ENCODE peak calls at places on chromosomes 7 and 10, in nine cellular contexts. One of them, this sample, is unnamed.
A peak's percentile ranks its signal among the peaks of the same experiment; 100 is the strongest.

GRCh38 chr10:71829171-71829570 is 21.9 kb downstream of the PSAP start:
- DNase-seq in uterus: no peak
- DNase-seq in spleen: peak; percentile 83
- DNase-seq in transverse colon: no peak
- DNase-seq in H1: no peak
- DNase-seq in stomach: no peak
- DNase-seq in vagina: no peak
- DNase-seq in IMR-90: no peak
- DNase-seq in lower leg skin: peak; percentile 86
- DNase-seq in this sample: no peak

GRCh38 chr7:26346611-26347200 is 55.0 kb downstream of the SNX10 start:
- DNase-seq in IMR-90: peak; percentile 2
- DNase-seq in lower leg skin: no peak
- DNase-seq in stomach: no peak
- DNase-seq in uterus: peak; percentile 37
- DNase-seq in transverse colon: peak; percentile 47
- DNase-seq in spleen: no peak
- DNase-seq in H1: no peak
- DNase-seq in vagina: no peak
- DNase-seq in this sample: peak; percentile 91

GRCh38 chr7:15972767-15973362 is 286.4 kb upstream of the MEOX2 start:
- DNase-seq in stomach: no peak
- DNase-seq in H1: no peak
- DNase-seq in lower leg skin: no peak
- DNase-seq in uterus: no peak
- DNase-seq in spleen: no peak
- DNase-seq in transverse colon: peak; percentile 8
- DNase-seq in vagina: no peak
- DNase-seq in IMR-90: peak; percentile 29
- DNase-seq in this sample: no peak

GRCh38 chr7:322111-322671 is 32.2 kb downstream of the FOXL3 start:
- DNase-seq in stomach: peak; percentile 94
- DNase-seq in lower leg skin: no peak
- DNase-seq in vagina: no peak
- DNase-seq in IMR-90: peak; percentile 3
- DNase-seq in H1: peak; percentile 27
- DNase-seq in spleen: peak; percentile 95
- DNase-seq in transverse colon: peak; percentile 92
- DNase-seq in uterus: peak; percentile 75
- DNase-seq in this sample: peak; percentile 79

GRCh38 chr10:98920807-98921206 is 314.8 kb downstream of the HPSE2 start:
- DNase-seq in stomach: no peak
- DNase-seq in transverse colon: no peak
- DNase-seq in IMR-90: peak; percentile 84
- DNase-seq in uterus: no peak
- DNase-seq in lower leg skin: no peak
- DNase-seq in spleen: no peak
- DNase-seq in vagina: no peak
- DNase-seq in H1: no peak
- DNase-seq in this sample: no peak

GRCh38 chr7:6655636-6656385 is 18.7 kb downstream of the ZNF316 start:
- DNase-seq in transverse colon: no peak
- DNase-seq in lower leg skin: peak; percentile 78
- DNase-seq in H1: no peak
- DNase-seq in stomach: peak; percentile 16
- DNase-seq in vagina: no peak
- DNase-seq in spleen: no peak
- DNase-seq in IMR-90: no peak
- DNase-seq in uterus: no peak
- DNase-seq in this sample: no peak

GRCh38 chr10:68550747-68551411 is 9.3 kb upstream of the TET1 start:
- DNase-seq in stomach: peak; percentile 59
- DNase-seq in lower leg skin: no peak
- DNase-seq in vagina: no peak
- DNase-seq in IMR-90: peak; percentile 82
- DNase-seq in spleen: no peak
- DNase-seq in H1: peak; percentile 59
- DNase-seq in uterus: peak; percentile 26
- DNase-seq in transverse colon: peak; percentile 60
- DNase-seq in this sample: no peak

GRCh38 chr7:131026297-131027003 is 292.4 kb upstream of the KLF14 start:
- DNase-seq in vagina: no peak
- DNase-seq in spleen: no peak
- DNase-seq in stomach: no peak
- DNase-seq in IMR-90: peak; percentile 77
- DNase-seq in transverse colon: no peak
- DNase-seq in lower leg skin: no peak
- DNase-seq in H1: no peak
- DNase-seq in uterus: no peak
- DNase-seq in this sample: no peak

GRCh38 chr7:85102813-85103350 is 84.0 kb downstream of the SEMA3D start:
- DNase-seq in spleen: no peak
- DNase-seq in lower leg skin: no peak
- DNase-seq in IMR-90: peak; percentile 63
- DNase-seq in stomach: no peak
- DNase-seq in vagina: no peak
- DNase-seq in H1: no peak
- DNase-seq in uterus: no peak
- DNase-seq in transverse colon: no peak
- DNase-seq in this sample: no peak

GRCh38 chr10:43292745-43293676 is 26.1 kb upstream of the RASGEF1A start:
- DNase-seq in stomach: peak; percentile 61
- DNase-seq in IMR-90: peak; percentile 41
- DNase-seq in uterus: peak; percentile 51
- DNase-seq in H1: no peak
- DNase-seq in lower leg skin: peak; percentile 88
- DNase-seq in transverse colon: peak; percentile 65
- DNase-seq in spleen: no peak
- DNase-seq in vagina: no peak
- DNase-seq in this sample: peak; percentile 52

GRCh38 chr10:100985336-100985735 is 2.0 kb downstream of the MRPL43 start:
- DNase-seq in lower leg skin: peak; percentile 58
- DNase-seq in H1: no peak
- DNase-seq in spleen: peak; percentile 27
- DNase-seq in stomach: no peak
- DNase-seq in IMR-90: no peak
- DNase-seq in vagina: no peak
- DNase-seq in uterus: no peak
- DNase-seq in transverse colon: no peak
- DNase-seq in this sample: no peak

GRCh38 chr7:90726120-90726519 is 130.0 kb downstream of the CDK14 start:
- DNase-seq in stomach: no peak
- DNase-seq in H1: no peak
- DNase-seq in lower leg skin: no peak
- DNase-seq in uterus: no peak
- DNase-seq in vagina: no peak
- DNase-seq in IMR-90: peak; percentile 46
- DNase-seq in transverse colon: no peak
- DNase-seq in spleen: no peak
- DNase-seq in this sample: no peak

GRCh38 chr7:1555046-1555812 is 776 bp downstream of the TMEM184A start:
- DNase-seq in spleen: no peak
- DNase-seq in stomach: peak; percentile 67
- DNase-seq in transverse colon: peak; percentile 89
- DNase-seq in H1: no peak
- DNase-seq in vagina: no peak
- DNase-seq in IMR-90: peak; percentile 89
- DNase-seq in uterus: peak; percentile 55
- DNase-seq in lower leg skin: no peak
- DNase-seq in this sample: peak; percentile 84

GRCh38 chr7:1557771-1558170 is 1.8 kb upstream of the TMEM184A start:
- DNase-seq in uterus: no peak
- DNase-seq in IMR-90: no peak
- DNase-seq in H1: no peak
- DNase-seq in vagina: no peak
- DNase-seq in lower leg skin: no peak
- DNase-seq in transverse colon: no peak
- DNase-seq in stomach: no peak
- DNase-seq in spleen: no peak
- DNase-seq in this sample: peak; percentile 52

GRCh38 chr7:1554332-1555045 is 1.5 kb downstream of the TMEM184A start:
- DNase-seq in stomach: no peak
- DNase-seq in lower leg skin: no peak
- DNase-seq in uterus: no peak
- DNase-seq in spleen: no peak
- DNase-seq in H1: no peak
- DNase-seq in transverse colon: no peak
- DNase-seq in IMR-90: no peak
- DNase-seq in vagina: no peak
- DNase-seq in this sample: no peak

GRCh38 chr7:1557006-1557405 is 1.0 kb upstream of the TMEM184A start:
- DNase-seq in spleen: no peak
- DNase-seq in IMR-90: no peak
- DNase-seq in uterus: no peak
- DNase-seq in H1: no peak
- DNase-seq in vagina: no peak
- DNase-seq in stomach: no peak
- DNase-seq in lower leg skin: no peak
- DNase-seq in transverse colon: no peak
- DNase-seq in this sample: peak; percentile 40

GRCh38 chr7:1555813-1556540 is at the start of gene TMEM184A:
- DNase-seq in H1: no peak
- DNase-seq in uterus: no peak
- DNase-seq in spleen: no peak
- DNase-seq in IMR-90: no peak
- DNase-seq in stomach: peak; percentile 96
- DNase-seq in lower leg skin: no peak
- DNase-seq in vagina: no peak
- DNase-seq in transverse colon: peak; percentile 93
- DNase-seq in this sample: peak; percentile 98
- TF ChIP-seq POLR2A in H1: no peak
- TF ChIP-seq POLR2A in uterus: peak; percentile 14
- TF ChIP-seq POLR2A in spleen: no peak
- TF ChIP-seq POLR2A in IMR-90: no peak
- TF ChIP-seq POLR2A in stomach: no peak
- TF ChIP-seq POLR2A in lower leg skin: no peak
- TF ChIP-seq POLR2A in vagina: no peak
- TF ChIP-seq POLR2A in transverse colon: peak; percentile 73
- TF ChIP-seq POLR2A in this sample: peak; percentile 84

GRCh38 chr10:22339761-22340361 is 5.4 kb upstream of the SPAG6 start:
- DNase-seq in spleen: no peak
- DNase-seq in lower leg skin: no peak
- DNase-seq in vagina: no peak
- DNase-seq in H1: no peak
- DNase-seq in stomach: no peak
- DNase-seq in transverse colon: no peak
- DNase-seq in IMR-90: no peak
- DNase-seq in uterus: no peak
- DNase-seq in this sample: no peak

GRCh38 chr10:22338260-22338894 is 6.9 kb upstream of the SPAG6 start:
- DNase-seq in vagina: no peak
- DNase-seq in uterus: no peak
- DNase-seq in spleen: no peak
- DNase-seq in lower leg skin: no peak
- DNase-seq in IMR-90: no peak
- DNase-seq in stomach: no peak
- DNase-seq in H1: no peak
- DNase-seq in transverse colon: no peak
- DNase-seq in this sample: no peak

GRCh38 chr10:22341190-22341935 is 3.9 kb upstream of the SPAG6 start:
- DNase-seq in H1: no peak
- DNase-seq in spleen: no peak
- DNase-seq in IMR-90: peak; percentile 15
- DNase-seq in vagina: no peak
- DNase-seq in stomach: no peak
- DNase-seq in lower leg skin: no peak
- DNase-seq in uterus: no peak
- DNase-seq in transverse colon: no peak
- DNase-seq in this sample: no peak

GRCh38 chr10:22341936-22342222 is 3.4 kb upstream of the SPAG6 start:
- DNase-seq in transverse colon: no peak
- DNase-seq in H1: no peak
- DNase-seq in lower leg skin: no peak
- DNase-seq in spleen: no peak
- DNase-seq in IMR-90: no peak
- DNase-seq in vagina: no peak
- DNase-seq in stomach: no peak
- DNase-seq in uterus: no peak
- DNase-seq in this sample: no peak

DNA sequence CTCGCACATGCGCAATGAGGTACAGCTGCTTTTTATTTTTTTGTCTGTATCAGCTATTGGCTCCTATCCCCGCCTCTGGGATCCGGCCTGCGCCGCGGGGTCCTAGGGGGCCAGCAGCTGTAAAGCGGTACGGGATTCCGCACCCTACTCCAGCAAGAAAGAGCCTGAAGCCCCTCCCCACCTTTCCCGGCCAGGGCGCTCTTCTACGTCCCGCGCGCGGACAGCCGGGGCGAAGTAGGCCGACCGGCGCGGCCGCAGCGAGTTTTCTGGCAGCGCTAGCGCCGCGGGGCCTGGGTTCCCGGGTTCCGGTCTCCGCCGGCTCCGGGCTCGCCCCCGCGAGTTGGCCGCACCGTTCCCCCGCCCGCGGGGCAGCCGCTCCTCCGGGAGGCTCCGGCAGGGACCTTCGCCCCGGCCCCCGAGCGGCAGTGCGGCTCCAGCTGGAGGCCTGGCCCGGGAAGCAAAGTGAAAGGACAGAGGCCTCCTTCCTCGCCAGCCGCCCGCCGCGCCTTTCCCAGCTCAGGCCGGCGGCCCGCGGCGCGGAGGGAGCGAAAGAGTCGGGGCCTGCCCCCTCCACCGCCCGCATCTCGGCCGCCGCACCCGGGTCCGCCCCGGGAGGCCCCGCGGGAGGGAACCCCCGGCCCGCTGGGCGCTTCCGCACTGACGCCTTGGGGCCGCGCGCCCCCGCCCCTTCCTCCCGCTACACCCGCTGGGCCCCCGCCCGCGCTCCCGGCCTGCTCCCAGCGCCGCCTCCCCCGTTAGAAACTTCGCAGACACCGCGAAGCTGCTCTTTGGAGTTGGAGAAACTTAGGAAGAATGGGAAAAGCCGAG is 4.7 kb upstream of the SPAG6 start:
- DNase-seq in transverse colon: peak; percentile 65
- DNase-seq in lower leg skin: peak; percentile 89
- DNase-seq in vagina: no peak
- DNase-seq in spleen: peak; percentile 93
- DNase-seq in IMR-90: peak; percentile 82
- DNase-seq in uterus: peak; percentile 71
- DNase-seq in H1: no peak
- DNase-seq in stomach: peak; percentile 57
- DNase-seq in this sample: peak; percentile 79
- TF ChIP-seq CTCF in transverse colon: no peak
- TF ChIP-seq CTCF in lower leg skin: no peak
- TF ChIP-seq CTCF in vagina: no peak
- TF ChIP-seq CTCF in spleen: no peak
- TF ChIP-seq CTCF in IMR-90: no peak
- TF ChIP-seq CTCF in uterus: no peak
- TF ChIP-seq CTCF in H1: no peak
- TF ChIP-seq CTCF in stomach: no peak
- TF ChIP-seq CTCF in this sample: no peak

GRCh38 chr7:128833148-128833938 is 3.1 kb downstream of the FLNC start:
- DNase-seq in spleen: peak; percentile 66
- DNase-seq in vagina: no peak
- DNase-seq in stomach: no peak
- DNase-seq in uterus: peak; percentile 78
- DNase-seq in lower leg skin: peak; percentile 92
- DNase-seq in H1: no peak
- DNase-seq in transverse colon: peak; percentile 48
- DNase-seq in IMR-90: peak; percentile 88
- DNase-seq in this sample: no peak
- TF ChIP-seq POLR2A in spleen: no peak
- TF ChIP-seq POLR2A in vagina: no peak
- TF ChIP-seq POLR2A in stomach: no peak
- TF ChIP-seq POLR2A in uterus: no peak
- TF ChIP-seq POLR2A in lower leg skin: no peak
- TF ChIP-seq POLR2A in H1: no peak
- TF ChIP-seq POLR2A in transverse colon: no peak
- TF ChIP-seq POLR2A in IMR-90: no peak
- TF ChIP-seq POLR2A in this sample: no peak

GRCh38 chr7:13894956-13895355 is 94.5 kb downstream of the ETV1 start:
- DNase-seq in transverse colon: no peak
- DNase-seq in stomach: no peak
- DNase-seq in vagina: no peak
- DNase-seq in H1: no peak
- DNase-seq in lower leg skin: no peak
- DNase-seq in spleen: no peak
- DNase-seq in IMR-90: no peak
- DNase-seq in uterus: no peak
- DNase-seq in this sample: no peak
- TF ChIP-seq CTCF in transverse colon: no peak
- TF ChIP-seq CTCF in stomach: no peak
- TF ChIP-seq CTCF in vagina: no peak
- TF ChIP-seq CTCF in H1: no peak
- TF ChIP-seq CTCF in lower leg skin: no peak
- TF ChIP-seq CTCF in spleen: no peak
- TF ChIP-seq CTCF in IMR-90: no peak
- TF ChIP-seq CTCF in uterus: no peak
- TF ChIP-seq CTCF in this sample: no peak